ENCODE peak calls at places on chromosome X, in seven cellular contexts. M is transverse colon, I is progenitor cell of endocrine pancreas, H is tibial artery, U is neural crest cell, O is WTC11, G is lower leg skin. F is an unnamed sample.

GRCh38 chrX:125150231-125150630 is 169.4 kb upstream of the TEX13C start:
- DNase-seq in G (no peak), U (no peak), M (no peak), O (no peak), H (no peak), I (no peak), F (no peak)

GRCh38 chrX:153875391-153876111 is 10.4 kb downstream of the L1CAM start:
- DNase-seq in U (peak; percentile 78), M (peak; percentile 54), I (peak; percentile 65), O (peak; percentile 77), H (peak; percentile 65), G (peak; percentile 90), F (peak; percentile 67)

GRCh38 chrX:23898412-23898959 is 9.3 kb downstream of the APOO start:
- DNase-seq in I (no peak), O (no peak), M (no peak), U (no peak), H (no peak), G (no peak), F (no peak)

GRCh38 chrX:153766871-153767673 is 3.0 kb downstream of the PLXNB3 start:
- DNase-seq in I (no peak), H (no peak), G (no peak), U (no peak), M (peak; percentile 8), O (no peak), F (no peak)

GRCh38 chrX:50430917-50431316 is 39.7 kb downstream of the DGKK start:
- DNase-seq in G (no peak), M (no peak), U (no peak), O (no peak), H (no peak), I (no peak), F (no peak)

GRCh38 chrX:56279869-56280268 is 47.7 kb downstream of the KLF8 start:
- DNase-seq in H (no peak), G (no peak), U (no peak), O (no peak), I (no peak), M (no peak), F (no peak)

GRCh38 chrX:1466232-1466661 is 13.5 kb upstream of the ASMTL start:
- DNase-seq in M (no peak), G (peak; percentile 82), O (no peak), I (peak; percentile 3), H (peak; percentile 60), U (no peak), F (no peak)

GRCh38 chrX:68692651-68693050 is 45.2 kb downstream of the STARD8 start:
- DNase-seq in U (no peak), H (no peak), M (no peak), O (no peak), I (no peak), G (no peak), F (no peak)

GRCh38 chrX:68480969-68481368 is 17.9 kb upstream of the YIPF6 start:
- DNase-seq in G (no peak), O (no peak), U (no peak), M (no peak), H (no peak), I (no peak), F (no peak)

GRCh38 chrX:40651620-40652223 is 4.4 kb upstream of the CXorf38 start:
- DNase-seq in U (peak; percentile 62), H (no peak), M (peak; percentile 76), G (peak; percentile 91), O (peak; percentile 33), I (peak; percentile 38), F (peak; percentile 53)

GRCh38 chrX:130106071-130106470 is 4.2 kb downstream of the ELF4 start:
- DNase-seq in M (no peak), O (no peak), U (no peak), I (no peak), G (no peak), H (peak; percentile 74), F (no peak)

GRCh38 chrX:154116514-154116913 is 19.0 kb upstream of the MECP2 start:
- DNase-seq in O (no peak), I (no peak), M (no peak), H (no peak), U (no peak), G (no peak), F (no peak)

GRCh38 chrX:9533611-9534010 is 68.8 kb downstream of the TBL1X start:
- DNase-seq in G (no peak), I (no peak), U (no peak), H (no peak), O (no peak), M (no peak), F (no peak)

GRCh38 chrX:107574711-107575110 is 53.6 kb upstream of the PRPS1 start:
- DNase-seq in O (no peak), U (no peak), H (no peak), M (no peak), G (no peak), I (no peak), F (no peak)

GRCh38 chrX:50470103-50471031 is at the start of gene DGKK:
- DNase-seq in M (no peak), G (no peak), O (peak; percentile 69), H (no peak), U (peak; percentile 47), I (peak; percentile 40), F (peak; percentile 51)

GRCh38 chrX:45711231-45711630 is 510.6 kb upstream of the DIPK2B start:
- DNase-seq in I (no peak), M (no peak), H (no peak), G (no peak), O (no peak), U (no peak), F (no peak)

GRCh38 chrX:57906790-57907189 is 3.5 kb downstream of the ZXDA start:
- DNase-seq in I (no peak), O (no peak), U (no peak), G (no peak), M (no peak), H (no peak), F (no peak)

GRCh38 chrX:45623266-45623665 is 422.6 kb upstream of the DIPK2B start:
- DNase-seq in M (no peak), H (no peak), O (no peak), G (no peak), I (no peak), U (no peak), F (no peak)

GRCh38 chrX:72062890-72063289 is 68.8 kb downstream of the RTL5 start:
- DNase-seq in M (no peak), O (no peak), U (no peak), I (no peak), G (no peak), H (peak; percentile 80), F (no peak)

GRCh38 chrX:13254076-13254785 is 65.6 kb downstream of the ATXN3L start:
- DNase-seq in U (no peak), I (no peak), M (peak; percentile 41), G (no peak), O (no peak), H (no peak), F (no peak)

GRCh38 chrX:45758319-45758718 is 557.6 kb upstream of the DIPK2B start:
- DNase-seq in O (no peak), U (no peak), I (no peak), M (peak; percentile 17), G (no peak), H (no peak), F (no peak)

GRCh38 chrX:24173115-24173847 is 23.8 kb downstream of the ZFX start:
- DNase-seq in O (peak; percentile 14), G (no peak), H (no peak), U (no peak), I (no peak), M (no peak), F (no peak)

GRCh38 chrX:29903365-29903764 is 312.0 kb upstream of the MAGEB2 start:
- DNase-seq in M (no peak), H (no peak), U (no peak), I (no peak), O (no peak), G (no peak), F (no peak)

GRCh38 chrX:73850124-73851013 is 287.4 kb downstream of the CHIC1 start:
- DNase-seq in M (peak; percentile 46), U (no peak), O (peak; percentile 29), I (no peak), G (no peak), H (no peak), F (peak; percentile 7)

GRCh38 chrX:130110379-130111219 is at the start of gene ELF4:
- DNase-seq in I (no peak), O (peak; percentile 17), G (no peak), U (no peak), M (peak; percentile 65), H (peak; percentile 71), F (no peak)

GRCh38 chrX:2707334-2707760 is 16.3 kb downstream of the CD99 start:
- DNase-seq in U (no peak), O (peak; percentile 54), M (peak; percentile 57), H (peak; percentile 80), I (no peak), G (peak; percentile 95), F (peak; percentile 37)
- TF ChIP-seq CTCF in U (no peak), O (no peak), M (no peak), H (no peak), I (no peak), G (no peak), F (no peak)

GRCh38 chrX:134548844-134549205 is 88.9 kb downstream of the HPRT1 start:
- DNase-seq in U (no peak), G (no peak), O (no peak), H (no peak), M (no peak), I (no peak), F (no peak)

GRCh38 chrX:134548257-134548732 is 88.3 kb downstream of the HPRT1 start:
- DNase-seq in O (no peak), U (no peak), G (no peak), I (no peak), M (no peak), H (no peak), F (no peak)

GRCh38 chrX:134546187-134546586 is 86.2 kb downstream of the HPRT1 start:
- DNase-seq in G (no peak), O (peak; percentile 13), U (no peak), H (no peak), I (no peak), M (no peak), F (no peak)

GRCh38 chrX:134545524-134545923 is 85.6 kb downstream of the HPRT1 start:
- DNase-seq in O (peak; percentile 28), G (no peak), I (no peak), M (no peak), U (no peak), H (no peak), F (no peak)

GRCh38 chrX:134547047-134547679 is 87.2 kb downstream of the HPRT1 start:
- DNase-seq in H (no peak), U (no peak), O (no peak), G (no peak), I (no peak), M (no peak), F (no peak)
- TF ChIP-seq CTCF in H (no peak), U (no peak), O (no peak), G (no peak), I (no peak), M (no peak), F (no peak)

GRCh38 chrX:34063616-34064015 is 68.5 kb downstream of the FAM47A start:
- DNase-seq in O (no peak), G (no peak), I (no peak), U (no peak), H (no peak), M (no peak), F (no peak)
- TF ChIP-seq CTCF in O (no peak), G (no peak), I (no peak), U (no peak), H (no peak), M (no peak), F (no peak)

DNA sequence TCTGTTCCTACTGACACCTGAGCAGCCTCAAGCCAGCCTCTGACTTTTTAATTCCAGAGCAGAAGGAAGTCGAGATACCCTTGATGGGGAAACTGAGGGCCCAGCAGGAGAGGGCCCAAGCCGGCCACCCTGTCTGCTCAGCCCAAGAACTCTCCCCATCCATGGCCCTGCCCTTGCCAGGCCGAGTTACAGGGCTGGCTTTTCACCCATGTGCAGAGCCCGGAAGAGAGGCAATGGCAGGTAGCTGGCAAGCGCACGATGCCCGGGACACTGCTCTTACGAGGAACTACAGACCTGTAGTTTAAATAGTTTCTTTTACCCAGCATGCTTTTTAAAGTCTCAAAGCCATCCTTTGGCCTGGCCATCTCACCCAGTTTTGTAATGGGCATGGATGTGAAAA is 79.9 kb downstream of the MTMR1 start:
- DNase-seq in H (no peak), O (no peak), M (no peak), I (no peak), U (no peak), G (peak; percentile 67), F (no peak)
- TF ChIP-seq CTCF in H (no peak), O (no peak), M (no peak), I (no peak), U (no peak), G (no peak), F (no peak)

F was measured in endothelial cell.